ENCODE peak calls at places on chromosomes 16 and 17, in four cellular contexts. E is activated T-cell treated with anti-CD3 and anti-CD28 coated beads for 1 hour, B is H54, M is RWPE1. T is an unnamed sample.
A peak's percentile ranks its signal among the peaks of the same experiment; 100 is the strongest.

GRCh38 chr16:17744903-17745581 is 274.3 kb upstream of the XYLT1 start:
- DNase-seq in E (no peak), B (no peak), M (no peak), T (no peak)

GRCh38 chr17:42414782-42415409 is 8.2 kb downstream of the CAVIN1 start:
- DNase-seq in E (peak; percentile 38), B (no peak), M (no peak), T (no peak)

GRCh38 chr16:27049117-27049516 is 17.6 kb upstream of the C16orf82 start:
- DNase-seq in E (no peak), B (no peak), M (no peak), T (no peak)

GRCh38 chr16:31712064-31712540 is 161.5 kb upstream of the ZNF267 start:
- DNase-seq in E (no peak), B (no peak), M (no peak), T (no peak)

GRCh38 chr16:2082171-2082982 is 34.6 kb downstream of the TSC2 start:
- DNase-seq in E (no peak), B (no peak), M (peak; percentile 64), T (no peak)

GRCh38 chr16:1497014-1497598 is 3.9 kb downstream of the TELO2 start:
- DNase-seq in E (no peak), B (no peak), M (no peak), T (no peak)

GRCh38 chr17:49003557-49004511 is 6.6 kb downstream of the IGF2BP1 start:
- DNase-seq in E (no peak), B (no peak), M (no peak), T (no peak)

GRCh38 chr16:65809627-65810026 is 556.9 kb upstream of the CDH5 start:
- DNase-seq in E (no peak), B (no peak), M (no peak), T (no peak)

GRCh38 chr16:80058236-80058635 is 457.7 kb upstream of the MAF start:
- DNase-seq in E (no peak), B (no peak), M (no peak), T (no peak)